ENCODE peak calls at places on chromosomes 7 and 10, in six cellular contexts. J is foreskin keratinocyte, W is ovary, U is dorsolateral prefrontal cortex, G is uterus, K is heart left ventricle. Y is an unnamed sample.

GRCh38 chr10:9157656-9158055 is 1103.2 kb downstream of the GATA3 start:
- DNase-seq in J (no peak), W (no peak), G (no peak), K (no peak), U (no peak), Y (no peak)

GRCh38 chr10:114616103-114616502 is 42.0 kb downstream of the ABLIM1 start:
- DNase-seq in U (no peak), K (no peak), J (no peak), W (no peak), G (no peak), Y (no peak)

GRCh38 chr10:274866-275265 is 139.6 kb downstream of the ZMYND11 start:
- DNase-seq in G (no peak), K (no peak), W (no peak), J (no peak), U (no peak), Y (no peak)

GRCh38 chr10:115936926-115937755 is 335.9 kb downstream of the GFRA1 start:
- DNase-seq in U (no peak), K (no peak), G (no peak), J (peak; percentile 71), W (no peak), Y (no peak)

GRCh38 chr10:58459069-58459468 is 53.6 kb upstream of the BICC1 start:
- DNase-seq in J (no peak), W (no peak), U (no peak), K (no peak), G (no peak), Y (no peak)

GRCh38 chr7:157969995-157970394 is 617.6 kb downstream of the PTPRN2 start:
- DNase-seq in U (no peak), G (no peak), K (no peak), W (no peak), J (no peak), Y (no peak)

GRCh38 chr10:72081772-72082590 is 6.4 kb downstream of the SPOCK2 start:
- DNase-seq in K (no peak), G (no peak), W (no peak), J (no peak), U (no peak), Y (no peak)

GRCh38 chr7:150737265-150738055 is at the start of gene GIMAP5:
- DNase-seq in K (peak; percentile 43), U (no peak), J (no peak), G (no peak), W (no peak), Y (no peak)

GRCh38 chr10:133236411-133237240 is 1.0 kb upstream of the VENTX start:
- DNase-seq in J (no peak), G (no peak), W (no peak), K (no peak), U (no peak), Y (no peak)

GRCh38 chr10:112349521-112350085 is 24.3 kb upstream of the ACSL5 start:
- DNase-seq in W (no peak), G (no peak), U (no peak), K (no peak), J (no peak), Y (no peak)

GRCh38 chr10:32210306-32211045 is 136.5 kb downstream of the EPC1 start:
- DNase-seq in U (no peak), K (no peak), J (peak; percentile 12), G (no peak), W (no peak), Y (no peak)
- TF ChIP-seq CTCF in U (peak; percentile 60), K (peak; percentile 54), J (peak; percentile 66), G (peak; percentile 15), W (no peak), Y (no peak)

GRCh38 chr7:112523871-112524270 is 43.1 kb downstream of the LSMEM1 start:
- DNase-seq in U (no peak), G (no peak), W (no peak), J (no peak), K (no peak), Y (no peak)
- H3K27me3 ChIP-seq in U (no peaks in the 10 kb centered on the region), G (no peaks in the 10 kb centered on the region), W (no peaks in the 10 kb centered on the region), J (peaks cover 35% of the 10 kb centered on the region), K (no peaks in the 10 kb centered on the region), Y (no peaks in the 10 kb centered on the region)

DNA sequence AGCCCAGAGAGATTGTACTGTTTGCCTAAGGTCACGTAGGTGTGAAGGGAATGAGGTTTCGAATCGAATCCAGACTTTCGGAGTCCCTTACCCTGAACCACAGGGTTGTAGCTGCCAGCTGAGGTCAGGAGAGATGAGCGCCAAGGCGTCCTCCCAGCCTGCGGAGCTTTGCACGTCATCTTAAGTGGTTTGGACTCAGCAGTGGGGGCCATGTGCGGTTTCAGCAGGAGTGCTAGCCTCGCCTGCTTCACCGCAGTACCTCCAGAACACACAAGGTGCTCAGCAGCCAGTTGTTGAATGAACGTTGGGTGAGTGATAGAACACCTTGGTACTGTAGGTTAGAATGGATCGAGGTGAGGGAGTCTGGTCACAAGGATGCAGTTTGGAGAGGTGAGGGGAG is 74.9 kb upstream of the PPIF start:
- DNase-seq in U (no peak), W (no peak), K (no peak), J (no peak), G (no peak), Y (no peak)
- TF ChIP-seq CTCF in U (no peak), W (no peak), K (no peak), J (no peak), G (no peak), Y (no peak)

GRCh38 chr10:97280783-97281182 is 11.7 kb downstream of the ARHGAP19 start:
- DNase-seq in U (no peak), W (no peak), K (no peak), G (no peak), J (no peak), Y (no peak)
- H3K27me3 ChIP-seq in U (no peaks in the 10 kb centered on the region), W (no peaks in the 10 kb centered on the region), K (no peaks in the 10 kb centered on the region), G (no peaks in the 10 kb centered on the region), J (no peaks in the 10 kb centered on the region), Y (no peaks in the 10 kb centered on the region)

DNA sequence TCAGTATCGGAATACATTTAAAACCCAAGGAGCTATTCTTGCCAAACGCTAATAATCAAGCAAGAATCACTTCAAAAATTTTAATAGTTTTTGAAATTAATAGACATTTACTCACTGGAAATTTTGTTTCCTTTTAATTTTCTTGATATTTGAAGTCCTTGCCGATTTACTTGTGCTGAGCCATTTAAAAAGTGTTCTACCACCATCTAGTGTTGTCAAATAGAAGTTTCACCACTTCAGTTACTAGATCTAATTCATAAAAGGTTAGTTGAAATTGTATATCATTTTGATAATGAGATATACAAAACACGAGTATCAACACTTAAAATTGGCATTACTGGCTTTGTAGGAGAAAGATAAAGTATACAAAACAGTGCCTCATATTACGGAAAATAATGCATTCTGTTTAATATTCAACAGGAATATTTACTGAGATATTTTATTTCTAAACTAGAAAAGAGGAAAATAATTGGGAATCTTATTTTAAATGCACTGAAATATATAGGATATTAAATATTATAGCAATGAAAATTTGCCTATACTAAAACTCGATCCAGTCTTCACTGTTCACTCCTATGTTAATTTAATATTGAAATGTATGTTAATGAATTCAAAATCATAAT is 664.8 kb upstream of the SEMA3D start:
- DNase-seq in W (no peak), G (no peak), J (peak; percentile 3), K (no peak), U (no peak), Y (no peak)
- TF ChIP-seq CTCF in W (no peak), G (no peak), J (peak; percentile 64), K (peak; percentile 23), U (peak; percentile 70), Y (no peak)

GRCh38 chr10:125097409-125098070 is 62.8 kb downstream of the CTBP2 start:
- DNase-seq in G (no peak), K (no peak), W (no peak), U (no peak), J (no peak), Y (no peak)
- H3K27me3 ChIP-seq in G (no peaks in the 10 kb centered on the region), K (no peaks in the 10 kb centered on the region), W (no peaks in the 10 kb centered on the region), U (no peaks in the 10 kb centered on the region), J (no peaks in the 10 kb centered on the region), Y (no peaks in the 10 kb centered on the region)

GRCh38 chr7:44247868-44248651 is 47.3 kb downstream of the YKT6 start:
- DNase-seq in U (no peak), G (no peak), J (no peak), K (no peak), W (no peak), Y (no peak)

GRCh38 chr7:44246396-44247113 is 45.8 kb downstream of the YKT6 start:
- DNase-seq in U (no peak), K (no peak), G (no peak), J (no peak), W (no peak), Y (no peak)

GRCh38 chr7:44242091-44242490 is 41.3 kb downstream of the YKT6 start:
- DNase-seq in U (no peak), W (no peak), G (no peak), K (no peak), J (no peak), Y (no peak)

GRCh38 chr7:44240983-44241510 is 40.3 kb downstream of the YKT6 start:
- DNase-seq in W (peak; percentile 63), U (peak; percentile 51), K (peak; percentile 78), J (peak; percentile 33), G (peak; percentile 56), Y (peak; percentile 82)

DNA sequence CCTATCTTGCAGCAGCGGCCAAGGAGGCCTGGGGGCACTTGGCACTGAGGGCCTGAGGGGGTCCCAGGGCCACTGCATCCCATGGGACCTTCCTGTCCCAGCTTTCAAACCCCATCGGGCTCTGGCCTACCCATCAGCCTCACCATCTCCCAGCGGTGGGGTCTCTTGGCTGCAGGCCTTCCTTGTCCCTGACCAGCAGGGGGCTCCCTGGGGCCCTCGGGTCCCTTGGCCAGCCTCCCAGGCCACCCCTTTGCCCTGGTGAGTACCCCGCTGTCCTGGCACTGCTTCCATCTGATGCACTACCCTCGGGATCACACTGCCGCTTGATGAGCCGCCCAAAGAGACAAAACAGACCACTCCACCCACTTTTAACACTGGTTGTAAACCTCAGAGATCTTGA is 43.5 kb downstream of the YKT6 start:
- DNase-seq in K (no peak), U (no peak), J (no peak), G (no peak), W (no peak), Y (no peak)
- TF ChIP-seq CTCF in K (peak; percentile 54), U (peak; percentile 41), J (peak; percentile 61), G (no peak), W (no peak), Y (no peak)

Y was measured in pancreas.